ENCODE peak calls at places on chromosomes 11 and 22, in eight cellular contexts. One of them, this sample, is unnamed.

GRCh38 chr11:17298302-17298701 is 21.8 kb downstream of the NUCB2 start:
- DNase-seq in B cell: no peak
- DNase-seq in fibroblast of the aortic adventitia: no peak
- DNase-seq in DND-41: no peak
- DNase-seq in neural crest cell: no peak
- DNase-seq in AG09319: no peak
- DNase-seq in right atrium auricular region: no peak
- DNase-seq in esophagus squamous epithelium: no peak
- DNase-seq in this sample: no peak

GRCh38 chr11:58636587-58636986 is 14.1 kb downstream of the CNTF start:
- DNase-seq in DND-41: no peak
- DNase-seq in esophagus squamous epithelium: no peak
- DNase-seq in fibroblast of the aortic adventitia: no peak
- DNase-seq in B cell: no peak
- DNase-seq in neural crest cell: no peak
- DNase-seq in AG09319: no peak
- DNase-seq in right atrium auricular region: no peak
- DNase-seq in this sample: no peak

GRCh38 chr11:20162824-20163777 is 2.8 kb upstream of the DBX1 start:
- DNase-seq in esophagus squamous epithelium: no peak
- DNase-seq in fibroblast of the aortic adventitia: peak
- DNase-seq in B cell: peak
- DNase-seq in neural crest cell: no peak
- DNase-seq in DND-41: no peak
- DNase-seq in right atrium auricular region: no peak
- DNase-seq in AG09319: no peak
- DNase-seq in this sample: peak

GRCh38 chr11:85767277-85767676 is 43.7 kb downstream of the SYTL2 start:
- DNase-seq in fibroblast of the aortic adventitia: no peak
- DNase-seq in esophagus squamous epithelium: no peak
- DNase-seq in B cell: no peak
- DNase-seq in right atrium auricular region: no peak
- DNase-seq in AG09319: no peak
- DNase-seq in DND-41: no peak
- DNase-seq in neural crest cell: no peak
- DNase-seq in this sample: no peak

GRCh38 chr11:70669871-70670683 is 271.7 kb downstream of the CTTN start:
- DNase-seq in AG09319: no peak
- DNase-seq in DND-41: no peak
- DNase-seq in esophagus squamous epithelium: no peak
- DNase-seq in fibroblast of the aortic adventitia: no peak
- DNase-seq in B cell: no peak
- DNase-seq in right atrium auricular region: no peak
- DNase-seq in neural crest cell: no peak
- DNase-seq in this sample: no peak

GRCh38 chr11:129023968-129024676 is 81.5 kb upstream of the TP53AIP1 start:
- DNase-seq in AG09319: no peak
- DNase-seq in DND-41: no peak
- DNase-seq in fibroblast of the aortic adventitia: peak
- DNase-seq in right atrium auricular region: no peak
- DNase-seq in esophagus squamous epithelium: no peak
- DNase-seq in neural crest cell: no peak
- DNase-seq in B cell: no peak
- DNase-seq in this sample: no peak

GRCh38 chr11:46410021-46410420 is 18.4 kb upstream of the CHRM4 start:
- DNase-seq in right atrium auricular region: no peak
- DNase-seq in DND-41: no peak
- DNase-seq in neural crest cell: no peak
- DNase-seq in B cell: no peak
- DNase-seq in fibroblast of the aortic adventitia: no peak
- DNase-seq in esophagus squamous epithelium: no peak
- DNase-seq in AG09319: no peak
- DNase-seq in this sample: peak

GRCh38 chr22:23285734-23286133 is 105.4 kb downstream of the BCR start:
- DNase-seq in DND-41: no peak
- DNase-seq in right atrium auricular region: no peak
- DNase-seq in neural crest cell: no peak
- DNase-seq in fibroblast of the aortic adventitia: no peak
- DNase-seq in AG09319: no peak
- DNase-seq in B cell: no peak
- DNase-seq in esophagus squamous epithelium: no peak
- DNase-seq in this sample: peak

GRCh38 chr11:83863272-83863671 is 577.1 kb upstream of the CCDC90B start:
- DNase-seq in DND-41: no peak
- DNase-seq in right atrium auricular region: no peak
- DNase-seq in AG09319: no peak
- DNase-seq in B cell: no peak
- DNase-seq in fibroblast of the aortic adventitia: no peak
- DNase-seq in esophagus squamous epithelium: no peak
- DNase-seq in neural crest cell: no peak
- DNase-seq in this sample: no peak

GRCh38 chr11:94623120-94623735 is 56.1 kb downstream of the PIWIL4 start:
- DNase-seq in DND-41: peak
- DNase-seq in AG09319: peak
- DNase-seq in B cell: peak
- DNase-seq in right atrium auricular region: no peak
- DNase-seq in fibroblast of the aortic adventitia: peak
- DNase-seq in neural crest cell: peak
- DNase-seq in esophagus squamous epithelium: no peak
- DNase-seq in this sample: peak

GRCh38 chr11:6321961-6322362 is 1.7 kb upstream of the CAVIN3 start:
- DNase-seq in right atrium auricular region: no peak
- DNase-seq in esophagus squamous epithelium: no peak
- DNase-seq in AG09319: no peak
- DNase-seq in DND-41: no peak
- DNase-seq in neural crest cell: no peak
- DNase-seq in fibroblast of the aortic adventitia: peak
- DNase-seq in B cell: no peak
- DNase-seq in this sample: peak

GRCh38 chr22:27252282-27253049 is 549.1 kb downstream of the MN1 start:
- DNase-seq in fibroblast of the aortic adventitia: peak
- DNase-seq in right atrium auricular region: peak
- DNase-seq in neural crest cell: no peak
- DNase-seq in B cell: no peak
- DNase-seq in DND-41: no peak
- DNase-seq in AG09319: peak
- DNase-seq in esophagus squamous epithelium: no peak
- DNase-seq in this sample: peak

GRCh38 chr22:48536691-48537591 is 1290.7 kb downstream of the BRD1 start:
- DNase-seq in neural crest cell: no peak
- DNase-seq in right atrium auricular region: no peak
- DNase-seq in esophagus squamous epithelium: no peak
- DNase-seq in DND-41: no peak
- DNase-seq in fibroblast of the aortic adventitia: no peak
- DNase-seq in AG09319: no peak
- DNase-seq in B cell: no peak
- DNase-seq in this sample: no peak

GRCh38 chr22:42074153-42074750 is at the start of gene PHETA2:
- DNase-seq in neural crest cell: no peak
- DNase-seq in B cell: peak
- DNase-seq in fibroblast of the aortic adventitia: peak
- DNase-seq in esophagus squamous epithelium: no peak
- DNase-seq in AG09319: no peak
- DNase-seq in right atrium auricular region: no peak
- DNase-seq in DND-41: no peak
- DNase-seq in this sample: peak
- TF ChIP-seq CTCF in neural crest cell: peak
- TF ChIP-seq CTCF in B cell: peak
- TF ChIP-seq CTCF in fibroblast of the aortic adventitia: peak
- TF ChIP-seq CTCF in esophagus squamous epithelium: peak
- TF ChIP-seq CTCF in AG09319: peak
- TF ChIP-seq CTCF in right atrium auricular region: peak
- TF ChIP-seq CTCF in DND-41: no peak
- TF ChIP-seq CTCF in this sample: peak

DNA sequence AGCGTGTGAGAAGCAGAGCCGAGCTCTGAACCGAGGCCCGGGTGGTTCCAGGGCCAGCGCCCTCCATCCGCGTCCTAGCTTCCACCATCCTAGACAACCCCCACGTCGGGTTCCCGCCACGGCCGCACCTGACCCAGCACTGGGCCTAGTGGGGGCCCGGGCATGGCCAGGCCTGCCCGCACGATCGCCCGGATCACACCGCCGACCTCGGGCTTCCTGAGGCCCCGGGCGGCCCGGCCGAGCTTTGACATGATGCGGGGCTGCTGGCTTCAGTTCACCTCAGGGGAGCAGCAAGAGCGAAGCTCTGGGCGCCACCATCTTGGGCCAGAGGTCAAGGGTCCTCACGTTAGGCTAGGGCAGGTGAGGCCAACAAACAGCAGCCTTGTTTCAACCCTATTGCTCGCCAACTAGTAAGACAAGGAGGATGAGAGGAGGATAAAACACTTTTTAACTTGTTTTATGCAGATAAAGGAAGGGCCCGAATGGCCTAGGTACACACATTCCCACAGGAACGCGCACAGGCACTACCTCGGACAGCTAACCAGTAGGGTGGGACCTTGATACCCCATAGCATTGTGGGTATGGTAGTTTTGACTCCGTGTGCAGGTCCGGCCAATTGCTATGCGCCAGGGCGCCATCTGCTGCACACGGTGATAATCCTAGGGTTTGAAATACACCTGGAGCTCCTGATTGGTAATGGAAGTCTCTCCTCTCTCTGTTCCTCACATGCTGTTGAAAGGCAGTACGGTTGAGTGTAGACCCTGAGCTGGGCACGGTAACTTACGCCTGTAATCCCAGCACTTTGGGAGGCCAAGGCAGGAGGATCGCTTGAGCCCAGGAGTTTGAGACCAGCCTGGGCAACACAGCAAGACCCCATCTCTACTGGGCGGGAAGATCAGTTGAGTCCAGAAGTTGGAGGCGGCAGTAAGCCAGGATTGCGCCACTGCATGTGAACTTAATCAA is at the start of gene MRPL11:
- DNase-seq in AG09319: peak
- DNase-seq in DND-41: peak
- DNase-seq in fibroblast of the aortic adventitia: peak
- DNase-seq in esophagus squamous epithelium: peak
- DNase-seq in B cell: peak
- DNase-seq in neural crest cell: peak
- DNase-seq in right atrium auricular region: peak
- DNase-seq in this sample: peak
- TF ChIP-seq CTCF in AG09319: peak
- TF ChIP-seq CTCF in DND-41: peak
- TF ChIP-seq CTCF in fibroblast of the aortic adventitia: peak
- TF ChIP-seq CTCF in esophagus squamous epithelium: peak
- TF ChIP-seq CTCF in B cell: peak
- TF ChIP-seq CTCF in neural crest cell: peak
- TF ChIP-seq CTCF in right atrium auricular region: peak
- TF ChIP-seq CTCF in this sample: peak

GRCh38 chr11:19013181-19013857 is 47.2 kb downstream of the MRGPRX2 start:
- DNase-seq in neural crest cell: peak
- DNase-seq in DND-41: peak
- DNase-seq in esophagus squamous epithelium: no peak
- DNase-seq in AG09319: no peak
- DNase-seq in B cell: no peak
- DNase-seq in fibroblast of the aortic adventitia: no peak
- DNase-seq in right atrium auricular region: no peak
- DNase-seq in this sample: no peak
- TF ChIP-seq CTCF in neural crest cell: no peak
- TF ChIP-seq CTCF in DND-41: peak
- TF ChIP-seq CTCF in esophagus squamous epithelium: no peak
- TF ChIP-seq CTCF in AG09319: no peak
- TF ChIP-seq CTCF in B cell: no peak
- TF ChIP-seq CTCF in fibroblast of the aortic adventitia: no peak
- TF ChIP-seq CTCF in right atrium auricular region: no peak
- TF ChIP-seq CTCF in this sample: no peak

GRCh38 chr22:41681616-41682015 is 7.1 kb downstream of the SNU13 start:
- DNase-seq in fibroblast of the aortic adventitia: no peak
- DNase-seq in right atrium auricular region: no peak
- DNase-seq in esophagus squamous epithelium: no peak
- DNase-seq in DND-41: no peak
- DNase-seq in neural crest cell: no peak
- DNase-seq in B cell: peak
- DNase-seq in AG09319: no peak
- DNase-seq in this sample: peak
- TF ChIP-seq CTCF in fibroblast of the aortic adventitia: no peak
- TF ChIP-seq CTCF in right atrium auricular region: no peak
- TF ChIP-seq CTCF in esophagus squamous epithelium: no peak
- TF ChIP-seq CTCF in DND-41: no peak
- TF ChIP-seq CTCF in neural crest cell: no peak
- TF ChIP-seq CTCF in B cell: no peak
- TF ChIP-seq CTCF in AG09319: no peak
- TF ChIP-seq CTCF in this sample: no peak

GRCh38 chr11:124943731-124944130 is 7.9 kb upstream of the HEPACAM start:
- DNase-seq in esophagus squamous epithelium: no peak
- DNase-seq in DND-41: no peak
- DNase-seq in right atrium auricular region: no peak
- DNase-seq in neural crest cell: no peak
- DNase-seq in AG09319: no peak
- DNase-seq in fibroblast of the aortic adventitia: no peak
- DNase-seq in B cell: no peak
- DNase-seq in this sample: no peak

GRCh38 chr11:124944565-124944964 is 8.7 kb upstream of the HEPACAM start:
- DNase-seq in AG09319: no peak
- DNase-seq in fibroblast of the aortic adventitia: no peak
- DNase-seq in esophagus squamous epithelium: no peak
- DNase-seq in right atrium auricular region: no peak
- DNase-seq in B cell: no peak
- DNase-seq in neural crest cell: no peak
- DNase-seq in DND-41: no peak
- DNase-seq in this sample: no peak

GRCh38 chr11:124941703-124942102 is 5.9 kb upstream of the HEPACAM start:
- DNase-seq in fibroblast of the aortic adventitia: no peak
- DNase-seq in B cell: no peak
- DNase-seq in esophagus squamous epithelium: no peak
- DNase-seq in neural crest cell: no peak
- DNase-seq in right atrium auricular region: no peak
- DNase-seq in DND-41: no peak
- DNase-seq in AG09319: no peak
- DNase-seq in this sample: no peak

GRCh38 chr11:124943242-124943641 is 7.4 kb upstream of the HEPACAM start:
- DNase-seq in B cell: no peak
- DNase-seq in DND-41: no peak
- DNase-seq in right atrium auricular region: no peak
- DNase-seq in AG09319: no peak
- DNase-seq in esophagus squamous epithelium: no peak
- DNase-seq in neural crest cell: no peak
- DNase-seq in fibroblast of the aortic adventitia: no peak
- DNase-seq in this sample: no peak

GRCh38 chr11:124942446-124943202 is 6.8 kb upstream of the HEPACAM start:
- DNase-seq in fibroblast of the aortic adventitia: no peak
- DNase-seq in esophagus squamous epithelium: no peak
- DNase-seq in B cell: no peak
- DNase-seq in DND-41: no peak
- DNase-seq in right atrium auricular region: no peak
- DNase-seq in AG09319: no peak
- DNase-seq in neural crest cell: no peak
- DNase-seq in this sample: no peak
- TF ChIP-seq CTCF in fibroblast of the aortic adventitia: no peak
- TF ChIP-seq CTCF in esophagus squamous epithelium: no peak
- TF ChIP-seq CTCF in B cell: no peak
- TF ChIP-seq CTCF in DND-41: no peak
- TF ChIP-seq CTCF in right atrium auricular region: no peak
- TF ChIP-seq CTCF in AG09319: no peak
- TF ChIP-seq CTCF in neural crest cell: no peak
- TF ChIP-seq CTCF in this sample: no peak

This sample was measured in fibroblast of villous mesenchyme.